ENCODE peak calls at places on chromosomes 3 and 15, in four cellular contexts. H is coronary artery, N is NCI-H510A, I is left cardiac atrium. S is an unnamed sample.

GRCh38 chr3:129019266-129019665 is 18.2 kb downstream of the EFCC1 start:
- DNase-seq in H (no peak), N (no peak), I (no peak), S (no peak)

GRCh38 chr15:51830279-51830806 is 890 bp downstream of the TMOD3 start:
- DNase-seq in N (no peak), I (no peak), H (no peak), S (no peak)

GRCh38 chr3:58584690-58585004 is 7.5 kb upstream of the FAM107A start:
- DNase-seq in I (no peak), H (no peak), N (no peak), S (no peak)

GRCh38 chr15:96515391-96515790 is 184.9 kb downstream of the NR2F2 start:
- DNase-seq in I (no peak), H (no peak), N (no peak), S (no peak)

GRCh38 chr15:87954783-87955182 is 301.8 kb downstream of the NTRK3 start:
- DNase-seq in N (no peak), I (no peak), H (no peak), S (no peak)

GRCh38 chr3:178690571-178690970 is 154.3 kb downstream of the KCNMB2 start:
- DNase-seq in N (no peak), H (no peak), I (no peak), S (no peak)

GRCh38 chr3:128845119-128845518 is 34.3 kb upstream of the ACAD9 start:
- DNase-seq in N (no peak), I (no peak), H (no peak), S (no peak)

GRCh38 chr15:88833196-88833595 is 30.0 kb downstream of the ACAN start:
- DNase-seq in N (no peak), I (no peak), H (no peak), S (no peak)

GRCh38 chr15:53880353-53880752 is 97.9 kb upstream of the UNC13C start:
- DNase-seq in I (no peak), N (no peak), H (no peak), S (peak; percentile 21)